ENCODE peak calls at places on chromosomes 5 and 9, in six cellular contexts. K is upper lobe of right lung; I is HCT116; T is aorta; P is CD4-positive, alpha-beta memory T cell; G is suprapubic skin. C is an unnamed sample. For H3K36me3 and H3K27me3, the result is how much of the 10 kb centered on the place peaks cover.

GRCh38 chr5:166671818-166672217 is 1619.6 kb upstream of the WWC1 start:
- DNase-seq in K (no peak), I (no peak), T (no peak), P (no peak), G (no peak), C (peak)

GRCh38 chr9:19440823-19441580 is 32.2 kb downstream of the ACER2 start:
- DNase-seq in K (no peak), I (no peak), T (no peak), P (no peak), G (no peak), C (no peak)

GRCh38 chr9:21993893-21994525 is at the start of gene CDKN2A:
- DNase-seq in K (peak), I (no peak), T (peak), P (peak), G (no peak), C (peak)

GRCh38 chr9:113299800-113300292 is 3.3 kb downstream of the RNF183 start:
- DNase-seq in K (no peak), I (no peak), T (no peak), P (no peak), G (no peak), C (no peak)

GRCh38 chr5:65742565-65743231 is 20.7 kb downstream of the NLN start:
- DNase-seq in K (no peak), I (peak), T (no peak), P (peak), G (no peak), C (peak)

GRCh38 chr9:124897570-124898460 is 35.9 kb downstream of the ARPC5L start:
- DNase-seq in K (no peak), I (no peak), T (no peak), P (no peak), G (no peak), C (peak)

GRCh38 chr9:92658176-92658575 is 11.8 kb downstream of the IPPK start:
- DNase-seq in K (no peak), I (no peak), T (peak), P (no peak), G (peak), C (no peak)

GRCh38 chr5:111072949-111073682 is 1.6 kb downstream of the TSLP start:
- DNase-seq in K (peak), I (peak), T (peak), P (peak), G (peak), C (peak)

GRCh38 chr9:78383130-78383529 is 86.2 kb downstream of the PSAT1 start:
- DNase-seq in K (no peak), I (no peak), T (no peak), P (no peak), G (no peak), C (no peak)

GRCh38 chr9:127451681-127452480 is 571 bp downstream of the LRSAM1 start:
- DNase-seq in K (peak), I (no peak), T (peak), P (peak), G (peak), C (peak)

GRCh38 chr9:72129271-72130156 is 19.7 kb upstream of the GDA start:
- DNase-seq in K (no peak), I (no peak), T (no peak), P (no peak), G (no peak), C (peak)

GRCh38 chr5:137872476-137872875 is 4.8 kb downstream of the MYOT start:
- DNase-seq in K (no peak), I (no peak), T (no peak), P (no peak), G (no peak), C (no peak)

GRCh38 chr5:1481999-1482381 is 36.8 kb upstream of the SLC6A3 start:
- DNase-seq in K (no peak), I (no peak), T (no peak), P (no peak), G (no peak), C (no peak)

GRCh38 chr9:136847065-136847826 is 2.0 kb upstream of the PHPT1 start:
- DNase-seq in K (peak), I (peak), T (peak), P (no peak), G (peak), C (no peak)

GRCh38 chr9:91285729-91286353 is 75.9 kb downstream of the AUH start:
- DNase-seq in K (no peak), I (no peak), T (no peak), P (no peak), G (no peak), C (no peak)

GRCh38 chr5:154673506-154673905 is 81.7 kb upstream of the LARP1 start:
- DNase-seq in K (no peak), I (no peak), T (no peak), P (no peak), G (no peak), C (no peak)

GRCh38 chr9:121292801-121293241 is 24.9 kb downstream of the GSN start:
- DNase-seq in K (no peak), I (no peak), T (no peak), P (no peak), G (peak), C (no peak)

GRCh38 chr9:83449166-83449565 is 89.0 kb downstream of the FRMD3 start:
- DNase-seq in K (no peak), I (no peak), T (no peak), P (no peak), G (no peak), C (no peak)

GRCh38 chr5:8628521-8628920 is 759.6 kb downstream of the MTRR start:
- DNase-seq in K (no peak), I (no peak), T (no peak), P (no peak), G (no peak), C (no peak)

GRCh38 chr9:89853931-89854330 is 249.1 kb downstream of the GADD45G start:
- DNase-seq in K (peak), I (no peak), T (no peak), P (no peak), G (no peak), C (no peak)

GRCh38 chr9:126164796-126165525 is 161.7 kb upstream of the MVB12B start:
- DNase-seq in K (peak), I (no peak), T (no peak), P (no peak), G (no peak), C (no peak)

GRCh38 chr9:91131433-91131839 is 230.3 kb downstream of the AUH start:
- DNase-seq in K (no peak), I (peak), T (peak), P (peak), G (peak), C (peak)

GRCh38 chr9:113624721-113625120 is 161.2 kb downstream of the RGS3 start:
- DNase-seq in K (peak), I (no peak), T (peak), P (no peak), G (peak), C (no peak)

GRCh38 chr9:121966706-121967105 is 126.4 kb downstream of the TTLL11 start:
- DNase-seq in K (no peak), I (no peak), T (no peak), P (no peak), G (no peak), C (no peak)

GRCh38 chr5:5421961-5422818 is at the start of gene ICE1:
- DNase-seq in K (peak), I (peak), T (peak), P (peak), G (peak), C (peak)

GRCh38 chr5:139698461-139699146 is 50.5 kb downstream of the CXXC5 start:
- DNase-seq in K (peak), I (no peak), T (peak), P (no peak), G (peak), C (peak)

GRCh38 chr9:69411246-69411645 is 86.2 kb downstream of the ENTREP1 start:
- DNase-seq in K (no peak), I (no peak), T (no peak), P (no peak), G (no peak), C (no peak)

GRCh38 chr5:133240425-133241091 is 188.7 kb downstream of the HSPA4 start:
- DNase-seq in K (no peak), I (peak), T (no peak), P (no peak), G (no peak), C (peak)

GRCh38 chr5:169429044-169429443 is 128.1 kb upstream of the SLIT3 start:
- DNase-seq in K (no peak), I (no peak), T (no peak), P (no peak), G (no peak), C (no peak)

GRCh38 chr9:118596374-118597015 is 772.7 kb downstream of the BRINP1 start:
- DNase-seq in K (no peak), I (no peak), T (no peak), P (no peak), G (no peak), C (no peak)
- H3K36me3 ChIP-seq in K (under half), I (under half), T (under half), P (under half), G (under half), C (under half)

GRCh38 chr5:123083298-123083697 is 5.7 kb upstream of the PRDM6 start:
- DNase-seq in K (no peak), I (no peak), T (no peak), P (no peak), G (no peak), C (no peak)
- H3K27me3 ChIP-seq in K (under half), I (under half), T (under half), P (under half), G (half or more), C (under half)

DNA sequence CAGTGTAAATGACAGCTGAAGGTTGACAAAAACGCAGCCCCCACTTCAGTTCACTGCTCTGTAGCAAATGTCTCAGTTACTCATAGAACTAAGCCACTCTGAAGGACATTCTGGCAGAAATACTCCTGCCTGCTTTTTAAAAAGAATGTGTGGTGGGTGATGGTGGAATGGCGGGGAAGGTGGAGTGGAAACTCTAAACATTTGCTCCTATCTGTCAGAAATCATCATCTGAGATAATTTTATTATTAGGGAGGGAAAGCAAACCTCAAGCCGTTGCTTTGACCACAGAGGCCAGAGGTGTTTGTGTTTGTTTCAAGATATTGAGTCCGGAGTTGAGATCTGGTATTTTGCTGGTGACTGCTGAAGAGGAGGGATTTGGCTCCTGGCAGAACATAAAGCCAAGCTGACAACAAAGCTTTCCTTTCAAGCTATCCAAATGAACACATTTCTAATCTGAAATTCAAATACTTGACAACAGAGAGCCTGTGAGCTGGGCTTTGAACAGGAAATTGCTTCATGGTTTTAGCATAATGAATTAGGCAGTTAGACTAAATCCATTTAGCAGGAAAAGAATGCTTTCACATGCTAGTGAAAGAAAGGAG is 362.7 kb downstream of the CSNK1G3 start:
- DNase-seq in K (no peak), I (no peak), T (no peak), P (no peak), G (no peak), C (no peak)
- H3K4me3 ChIP-seq in K (no peak), I (no peak), T (no peak), P (no peak), G (no peak), C (no peak)

GRCh38 chr9:132896906-132897305 is 18.2 kb downstream of the SPACA9 start:
- DNase-seq in K (no peak), I (no peak), T (no peak), P (no peak), G (no peak), C (no peak)

GRCh38 chr9:132894857-132895846 is 16.5 kb downstream of the SPACA9 start:
- DNase-seq in K (no peak), I (no peak), T (no peak), P (no peak), G (peak), C (no peak)

GRCh38 chr9:132892383-132892782 is 13.7 kb downstream of the SPACA9 start:
- DNase-seq in K (no peak), I (no peak), T (no peak), P (no peak), G (peak), C (no peak)

GRCh38 chr9:132896264-132896663 is 17.6 kb downstream of the SPACA9 start:
- DNase-seq in K (no peak), I (no peak), T (no peak), P (no peak), G (no peak), C (no peak)

DNA sequence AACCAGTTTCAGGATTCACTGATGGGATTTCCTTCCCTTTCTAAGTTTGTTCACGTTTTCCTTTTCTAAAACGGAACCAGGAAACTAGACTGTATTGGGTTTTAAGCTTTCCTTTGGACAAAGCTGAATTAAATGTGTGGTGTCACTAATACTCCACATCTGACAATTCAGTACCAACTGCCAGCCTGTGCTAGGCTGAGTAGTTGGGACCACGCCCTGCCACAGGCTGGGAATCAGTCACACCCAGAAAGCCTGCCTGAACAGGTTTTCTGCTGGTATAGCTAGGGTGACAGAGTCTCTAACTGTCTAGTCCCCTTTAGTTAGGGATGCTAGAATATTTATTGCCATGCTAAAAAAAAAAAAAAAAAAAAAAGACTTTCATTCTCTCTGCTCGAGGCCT is 15.6 kb downstream of the SPACA9 start:
- DNase-seq in K (no peak), I (no peak), T (no peak), P (no peak), G (no peak), C (no peak)
- H3K36me3 ChIP-seq in K (under half), I (under half), T (under half), P (under half), G (half or more), C (under half)

GRCh38 chr5:172564883-172565282 is 76.2 kb upstream of the NEURL1B start:
- DNase-seq in K (no peak), I (no peak), T (no peak), P (no peak), G (no peak), C (no peak)
- H3K27me3 ChIP-seq in K (under half), I (under half), T (under half), P (under half), G (under half), C (under half)

GRCh38 chr9:34370970-34371880 is 5.5 kb downstream of the MYORG start:
- DNase-seq in K (no peak), I (no peak), T (no peak), P (peak), G (no peak), C (no peak)
- H3K4me3 ChIP-seq in K (no peak), I (no peak), T (no peak), P (no peak), G (peak), C (no peak)

GRCh38 chr5:149621415-149622098 is 40.3 kb downstream of the ARHGEF37 start:
- DNase-seq in K (no peak), I (no peak), T (no peak), P (no peak), G (no peak), C (no peak)
- H3K36me3 ChIP-seq in K (under half), I (under half), T (under half), P (under half), G (half or more), C (under half)

GRCh38 chr9:980621-981020 is 4.2 kb downstream of the DMRT3 start:
- DNase-seq in K (no peak), I (no peak), T (no peak), P (no peak), G (no peak), C (no peak)
- H3K27me3 ChIP-seq in K (half or more), I (under half), T (under half), P (under half), G (half or more), C (under half)